ENCODE peak calls at places on chromosomes 1 and 21, in ten cellular contexts. I is keratinocyte, A is heart right ventricle, T is lower lobe of right lung, G is psoas muscle, H is progenitor cell of endocrine pancreas, W is lower leg skin, K is activated B cell treated with CpG ODN at 0.5 μM for 24 hours, C is mesothelial cell of epicardium, L is OCI-LY7. Z is an unnamed sample.

GRCh38 chr1:45974541-45975269 is 157.7 kb downstream of the PIK3R3 start:
- DNase-seq in I (peak; percentile 28), W (no peak), K (no peak), A (no peak), G (no peak), L (no peak), H (no peak), C (no peak), T (no peak), Z (no peak)

GRCh38 chr1:214447557-214447871 is 103.9 kb downstream of the PTPN14 start:
- DNase-seq in H (no peak), G (no peak), I (no peak), C (no peak), K (no peak), T (no peak), L (no peak), W (no peak), A (no peak), Z (no peak)

GRCh38 chr1:155942578-155943141 is 1.2 kb downstream of the RXFP4 start:
- DNase-seq in W (no peak), H (no peak), K (no peak), L (no peak), T (no peak), C (no peak), A (no peak), G (no peak), I (no peak), Z (no peak)

GRCh38 chr1:16719571-16720402 is 20.5 kb upstream of the RNU1-4 start:
- DNase-seq in H (no peak), I (no peak), G (peak; percentile 48), T (no peak), L (peak; percentile 0), C (no peak), A (no peak), K (no peak), W (peak; percentile 87), Z (no peak)

GRCh38 chr1:20634594-20635084 is 1.4 kb downstream of the PINK1 start:
- DNase-seq in K (no peak), C (no peak), L (no peak), A (peak; percentile 44), I (no peak), G (peak; percentile 81), T (peak; percentile 73), W (no peak), H (no peak), Z (peak; percentile 37)

GRCh38 chr1:116795482-116795829 is 41.2 kb downstream of the CD2 start:
- DNase-seq in K (no peak), I (no peak), H (no peak), G (no peak), A (no peak), L (no peak), W (no peak), T (no peak), C (no peak), Z (no peak)

GRCh38 chr1:44812822-44813543 is 4.7 kb downstream of the BTBD19 start:
- DNase-seq in H (no peak), T (peak; percentile 59), K (no peak), G (peak; percentile 69), I (no peak), W (peak; percentile 89), A (no peak), C (no peak), L (no peak), Z (no peak)

GRCh38 chr1:79041666-79042065 is 35.1 kb upstream of the ADGRL4 start:
- DNase-seq in I (no peak), A (no peak), W (no peak), C (no peak), H (no peak), G (no peak), L (no peak), K (no peak), T (no peak), Z (no peak)

GRCh38 chr1:243597383-243597782 is 252.7 kb downstream of the AKT3 start:
- DNase-seq in W (no peak), A (no peak), C (no peak), T (no peak), G (no peak), I (no peak), H (no peak), L (no peak), K (no peak), Z (no peak)

GRCh38 chr1:66253330-66253921 is 280.5 kb upstream of the SGIP1 start:
- DNase-seq in H (no peak), T (no peak), A (peak; percentile 45), K (no peak), C (no peak), W (no peak), G (no peak), L (peak; percentile 74), I (no peak), Z (peak; percentile 39)

GRCh38 chr1:66147226-66147625 is 354.5 kb downstream of the PDE4B start:
- DNase-seq in H (no peak), A (no peak), I (no peak), T (no peak), G (no peak), L (no peak), W (no peak), C (no peak), K (no peak), Z (no peak)

GRCh38 chr1:71667224-71667623 is 586.4 kb upstream of the ZRANB2 start:
- DNase-seq in T (no peak), W (no peak), A (no peak), I (no peak), G (no peak), K (no peak), L (no peak), C (no peak), H (no peak), Z (no peak)

GRCh38 chr1:13801711-13802486 is 101.9 kb downstream of the PRDM2 start:
- DNase-seq in I (no peak), H (no peak), A (no peak), L (no peak), C (no peak), G (no peak), T (no peak), W (peak; percentile 83), K (no peak), Z (no peak)

GRCh38 chr21:45533731-45534571 is 8.3 kb downstream of the SLC19A1 start:
- DNase-seq in K (no peak), I (no peak), H (no peak), G (peak; percentile 45), A (no peak), C (peak; percentile 12), T (peak; percentile 39), W (peak; percentile 81), L (no peak), Z (no peak)

GRCh38 chr1:217193151-217193550 is 437.7 kb downstream of the GPATCH2 start:
- DNase-seq in G (no peak), A (no peak), K (no peak), H (no peak), L (no peak), W (no peak), T (no peak), C (no peak), I (no peak), Z (no peak)

GRCh38 chr1:27940297-27940696 is 5.5 kb downstream of the SMPDL3B start:
- DNase-seq in H (no peak), L (peak; percentile 78), K (no peak), A (peak; percentile 57), I (no peak), W (no peak), G (peak; percentile 61), C (no peak), T (peak; percentile 74), Z (peak; percentile 13)

GRCh38 chr1:80582980-80583379 is 1217.8 kb upstream of the ADGRL2 start:
- DNase-seq in K (no peak), G (no peak), T (no peak), C (no peak), A (no peak), H (no peak), W (no peak), L (no peak), I (no peak), Z (no peak)

GRCh38 chr1:86753700-86754099 is 49.3 kb downstream of the SH3GLB1 start:
- DNase-seq in K (no peak), W (no peak), A (no peak), H (no peak), T (no peak), G (no peak), L (peak; percentile 65), C (no peak), I (no peak), Z (no peak)
- TF ChIP-seq CTCF in K (no peak), W (no peak), A (no peak), H (no peak), T (no peak), G (peak; percentile 13), L (peak; percentile 70), C (no peak), I (peak; percentile 38), Z (no peak)

GRCh38 chr1:168092566-168093355 is 44.0 kb downstream of the GPR161 start:
- DNase-seq in C (no peak), H (no peak), A (no peak), I (no peak), G (no peak), W (peak; percentile 56), T (no peak), L (no peak), K (no peak), Z (peak; percentile 37)
- TF ChIP-seq CTCF in C (no peak), H (peak; percentile 33), A (no peak), I (peak; percentile 52), G (peak; percentile 17), W (no peak), T (peak; percentile 19), L (peak; percentile 22), K (no peak), Z (peak; percentile 42)

GRCh38 chr1:152047607-152047953 is 10.8 kb upstream of the S100A11 start:
- DNase-seq in I (peak; percentile 77), K (no peak), G (no peak), W (peak; percentile 89), L (peak; percentile 6), A (peak; percentile 24), T (no peak), H (no peak), C (no peak), Z (peak; percentile 87)
- TF ChIP-seq CTCF in I (no peak), K (no peak), G (no peak), W (no peak), L (no peak), A (no peak), T (no peak), H (no peak), C (no peak), Z (no peak)

GRCh38 chr1:237913345-237913744 is 22.6 kb upstream of the ZP4 start:
- DNase-seq in C (no peak), G (no peak), K (no peak), T (no peak), I (no peak), H (no peak), L (no peak), A (no peak), W (no peak), Z (no peak)

GRCh38 chr1:237910834-237911233 is 20.1 kb upstream of the ZP4 start:
- DNase-seq in C (no peak), T (no peak), K (no peak), W (no peak), L (no peak), A (no peak), G (no peak), I (peak; percentile 73), H (no peak), Z (no peak)

DNA sequence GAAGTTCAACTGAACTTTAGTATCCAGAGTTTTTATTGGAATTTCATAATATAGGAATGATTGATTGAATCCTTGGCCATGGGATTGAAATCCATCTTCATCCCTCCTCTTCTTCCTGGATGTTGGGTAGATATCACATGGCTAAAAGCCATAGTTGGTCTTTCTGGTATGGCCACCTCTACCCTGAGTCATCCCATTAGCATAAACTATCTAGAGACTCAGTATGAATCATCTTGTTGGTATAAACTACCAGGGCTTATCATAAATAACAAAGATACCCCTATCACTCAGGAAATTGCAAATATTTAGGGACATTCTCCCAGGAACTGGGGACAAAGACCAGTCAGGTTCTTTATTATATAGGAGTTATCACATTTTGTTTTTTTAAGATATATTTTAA is 21.2 kb upstream of the ZP4 start:
- DNase-seq in K (no peak), A (no peak), W (no peak), H (no peak), C (no peak), I (no peak), T (no peak), L (no peak), G (no peak), Z (no peak)
- TF ChIP-seq CTCF in K (no peak), A (no peak), W (no peak), H (no peak), C (no peak), I (no peak), T (no peak), L (no peak), G (no peak), Z (no peak)

Z was measured in Calu3.